ENCODE peak calls at places on chromosomes 11 and 22, in four cellular contexts. H is thyroid gland, U is neural progenitor cell, Z is heart right ventricle. T is an unnamed sample.
A peak's percentile ranks its signal among the peaks of the same experiment; 100 is the strongest.

GRCh38 chr11:78551066-78551465 is 23.6 kb downstream of the NARS2 start:
- DNase-seq in H (no peak), Z (no peak), U (no peak), T (no peak)

GRCh38 chr11:115215694-115216615 is 288.3 kb downstream of the CADM1 start:
- DNase-seq in H (no peak), U (peak; percentile 42), Z (no peak), T (no peak)

GRCh38 chr11:120867024-120867423 is 156.9 kb upstream of the TBCEL start:
- DNase-seq in Z (no peak), H (no peak), U (no peak), T (no peak)

GRCh38 chr11:105202844-105203548 is 63.4 kb upstream of the CARD18 start:
- DNase-seq in U (no peak), H (no peak), Z (no peak), T (no peak)

GRCh38 chr22:50547231-50547851 is 1.6 kb downstream of the KLHDC7B start:
- DNase-seq in Z (no peak), U (no peak), H (no peak), T (no peak)

GRCh38 chr11:123525072-123525471 is 95.0 kb downstream of the GRAMD1B start:
- DNase-seq in U (no peak), H (no peak), Z (no peak), T (no peak)

GRCh38 chr11:14309425-14310192 is 49.4 kb downstream of the RRAS2 start:
- DNase-seq in Z (no peak), H (no peak), U (no peak), T (no peak)

GRCh38 chr22:25159028-25159427 is 40.6 kb upstream of the CRYBB3 start:
- DNase-seq in U (no peak), H (no peak), Z (no peak), T (no peak)

GRCh38 chr22:25942989-25943411 is 201.0 kb downstream of the MYO18B start:
- DNase-seq in H (no peak), Z (peak; percentile 63), U (no peak), T (peak; percentile 19)

GRCh38 chr11:122963981-122964380 is 17.7 kb downstream of the BSX start:
- DNase-seq in H (no peak), U (no peak), Z (no peak), T (no peak)

GRCh38 chr11:65606876-65607613 is 7.0 kb downstream of the MAP3K11 start:
- DNase-seq in U (peak; percentile 98), H (peak; percentile 97), Z (peak; percentile 96), T (peak; percentile 98)

GRCh38 chr11:66085071-66085470 is 15.0 kb downstream of the PACS1 start:
- DNase-seq in U (no peak), H (no peak), Z (no peak), T (no peak)

GRCh38 chr22:45226681-45227186 is 14.0 kb downstream of the KIAA0930 start:
- DNase-seq in U (no peak), H (peak; percentile 61), Z (no peak), T (peak; percentile 64)

GRCh38 chr11:5550440-5551095 is 2.2 kb upstream of the OR52H1 start:
- DNase-seq in U (no peak), Z (no peak), H (no peak), T (no peak)

DNA sequence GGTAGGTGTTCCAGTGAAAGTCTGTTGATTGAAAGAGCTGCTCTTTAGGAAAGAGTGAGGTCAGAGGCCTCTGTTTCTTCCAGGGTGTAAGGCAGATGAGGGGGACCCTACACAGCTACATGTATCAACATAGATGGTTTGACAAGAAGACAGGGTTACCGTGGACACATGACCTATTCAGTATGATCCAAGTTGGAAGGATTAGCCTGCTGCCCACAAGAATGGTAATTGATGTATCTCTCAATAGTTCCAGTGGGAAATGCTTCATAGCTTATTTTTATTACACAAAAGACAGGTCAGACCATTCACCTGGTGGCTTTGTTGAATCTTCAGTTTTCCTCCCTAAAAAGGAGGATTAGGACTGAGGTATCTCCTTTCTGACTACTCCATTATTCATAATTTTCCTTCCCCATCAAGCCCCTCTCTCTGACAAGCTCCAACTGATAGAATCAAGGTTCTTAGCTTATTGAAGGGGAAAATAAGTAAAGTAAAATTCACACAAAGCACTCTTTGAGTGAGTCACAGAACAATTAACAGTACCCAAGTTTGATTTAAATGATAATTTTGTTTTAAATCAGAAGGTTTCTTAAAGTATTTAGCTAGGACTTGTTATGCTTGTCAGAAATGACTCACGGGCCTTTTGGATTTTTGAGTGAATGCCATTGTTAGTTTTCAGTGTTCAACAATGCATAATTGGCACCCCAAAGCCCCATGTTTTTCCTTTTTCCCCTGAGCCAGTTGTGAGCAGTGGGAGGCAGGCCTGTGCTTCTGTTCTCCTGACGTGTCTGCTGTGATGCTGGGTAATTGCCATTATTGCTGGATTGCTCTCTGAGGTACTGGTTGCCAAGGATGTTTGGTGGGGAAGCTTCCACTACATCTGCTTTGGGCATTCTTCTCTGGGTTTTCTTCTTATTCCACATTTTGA is 373.2 kb downstream of the DDX10 start:
- DNase-seq in Z (no peak), H (no peak), U (peak; percentile 12), T (no peak)
- H3K27ac ChIP-seq in Z (no peak overlapping the region), H (no peak overlapping the region), U (peak overlapping the region; percentile 69), T (no peak overlapping the region)

GRCh38 chr11:75350122-75350742 is 1.2 kb downstream of the ARRB1 start:
- DNase-seq in U (no peak), H (no peak), Z (no peak), T (no peak)

GRCh38 chr11:75351541-75352416 is at the start of gene ARRB1:
- DNase-seq in H (peak; percentile 48), Z (peak; percentile 76), U (peak; percentile 83), T (peak; percentile 91)

GRCh38 chr11:75349540-75350116 is 1.8 kb downstream of the ARRB1 start:
- DNase-seq in H (no peak), Z (no peak), U (peak; percentile 52), T (peak; percentile 40)

GRCh38 chr11:75352417-75353206 is 1.2 kb upstream of the ARRB1 start:
- DNase-seq in Z (no peak), U (no peak), H (peak; percentile 26), T (no peak)

GRCh38 chr11:75350743-75351540 is 519 bp downstream of the ARRB1 start:
- DNase-seq in Z (no peak), H (peak; percentile 42), U (peak; percentile 52), T (peak; percentile 81)
- H3K4me1 ChIP-seq in Z (peaks cover 69% of the 10 kb centered on the region), H (peaks cover 48% of the 10 kb centered on the region), U (peaks cover 35% of the 10 kb centered on the region), T (peaks cover 23% of the 10 kb centered on the region)

GRCh38 chr11:18013790-18014507 is 1.1 kb upstream of the SERGEF start:
- DNase-seq in H (peak; percentile 21), Z (no peak), U (peak; percentile 24), T (no peak)
- H3K27ac ChIP-seq in H (peak overlapping the region; percentile 72), Z (peak overlapping the region; percentile 77), U (no peak overlapping the region), T (no peak overlapping the region)

GRCh38 chr22:23080542-23081290 is 10.4 kb downstream of the GNAZ start:
- DNase-seq in Z (no peak), U (no peak), H (no peak), T (no peak)
- H3K4me1 ChIP-seq in Z (no peaks in the 10 kb centered on the region), U (peaks cover 5% of the 10 kb centered on the region), H (no peaks in the 10 kb centered on the region), T (no peaks in the 10 kb centered on the region)

GRCh38 chr11:72688486-72688885 is 14.3 kb upstream of the PDE2A start:
- DNase-seq in H (no peak), Z (no peak), U (no peak), T (peak; percentile 30)

GRCh38 chr11:72688929-72689328 is 14.7 kb upstream of the PDE2A start:
- DNase-seq in H (no peak), Z (no peak), U (no peak), T (no peak)

GRCh38 chr11:72685560-72686480 is 11.6 kb upstream of the PDE2A start:
- DNase-seq in Z (peak; percentile 42), U (no peak), H (no peak), T (peak; percentile 66)

GRCh38 chr11:72687326-72687725 is 13.1 kb upstream of the PDE2A start:
- DNase-seq in H (no peak), Z (no peak), U (no peak), T (no peak)

GRCh38 chr11:72686639-72687215 is 12.5 kb upstream of the PDE2A start:
- DNase-seq in U (no peak), Z (no peak), H (no peak), T (no peak)
- H3K27ac ChIP-seq in U (no peak overlapping the region), Z (peak overlapping the region; percentile 54), H (no peak overlapping the region), T (peak overlapping the region; percentile 25)

DNA sequence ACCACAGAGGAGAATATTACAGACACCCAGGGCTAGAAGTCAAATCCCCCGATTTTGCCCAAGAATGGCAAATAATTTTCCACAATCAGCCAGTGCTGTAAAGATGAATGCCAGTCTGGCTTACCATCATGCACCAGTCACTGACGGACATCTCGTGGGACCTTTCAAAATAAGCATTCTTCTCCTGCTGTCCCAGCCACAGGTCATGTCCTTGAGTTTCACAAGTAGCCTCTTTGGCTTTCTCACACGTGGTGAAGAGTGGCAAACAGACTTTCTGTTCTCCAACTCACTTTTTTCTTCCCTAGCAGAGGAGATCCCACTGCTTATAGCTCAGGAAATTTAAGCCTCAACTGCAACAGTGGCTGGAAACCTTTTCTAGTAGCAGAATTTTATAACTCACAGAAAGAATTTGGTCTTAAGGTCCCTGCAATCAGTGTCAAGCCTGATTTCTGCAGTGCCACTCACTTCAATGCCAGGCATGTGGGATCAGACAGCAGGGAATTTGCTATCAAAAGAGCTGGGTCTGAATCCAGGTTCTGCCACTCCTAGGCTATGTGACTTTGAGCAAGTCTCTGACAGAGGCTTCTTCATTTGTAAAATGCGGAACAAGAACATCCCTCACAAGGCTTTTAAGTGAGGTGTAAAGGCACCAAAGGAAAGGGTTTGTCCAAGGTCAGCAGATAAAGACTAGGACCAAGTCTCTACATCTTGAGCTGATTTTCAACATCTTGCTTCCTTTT is 3.6 kb downstream of the PIK3IP1 start:
- DNase-seq in U (no peak), H (peak; percentile 78), Z (no peak), T (no peak)
- H3K4me1 ChIP-seq in U (peaks cover 28% of the 10 kb centered on the region), H (peaks cover 55% of the 10 kb centered on the region), Z (peaks cover 92% of the 10 kb centered on the region), T (peaks cover 4% of the 10 kb centered on the region)

DNA sequence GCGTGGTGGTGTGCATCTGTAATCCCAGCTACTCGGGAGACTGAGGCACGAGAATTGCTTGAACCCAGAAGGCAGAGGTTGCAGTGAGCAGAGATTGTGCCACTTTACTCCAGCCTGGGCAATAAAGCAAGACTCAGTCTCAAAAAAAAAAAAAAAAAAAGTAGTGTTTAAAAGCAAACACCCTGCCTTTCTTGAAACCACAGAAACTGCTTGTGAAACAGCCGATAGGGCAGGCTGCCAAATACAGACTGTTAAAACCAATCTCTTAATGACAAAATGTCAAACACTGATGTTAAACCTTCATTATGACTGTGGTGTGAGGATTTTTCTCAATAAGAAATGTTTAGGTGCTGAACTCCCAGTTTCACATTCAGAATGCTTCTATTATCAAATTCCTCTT is 27.3 kb downstream of the MARK2 start:
- DNase-seq in U (no peak), Z (no peak), H (peak; percentile 86), T (peak; percentile 85)
- H3K27ac ChIP-seq in U (no peak overlapping the region), Z (no peak overlapping the region), H (peak overlapping the region; percentile 64), T (no peak overlapping the region)

T was measured in right cardiac atrium.